ENCODE peak calls at places on chromosome 1, in ten cellular contexts. I is psoas muscle, O is cardiac fibroblast, Z is foreskin fibroblast, Y is mucosa of descending colon, X is astrocyte of the spinal cord, T is dorsolateral prefrontal cortex, H is neural progenitor cell, N is kidney epithelial cell, Q is left ventricle myocardium inferior. L is an unnamed sample.

GRCh38 chr1:186220101-186220500 is 155.0 kb downstream of the TPR start:
- DNase-seq in O (no peak), Z (no peak), H (no peak), T (no peak), Q (no peak), N (no peak), Y (no peak), X (no peak), I (no peak), L (no peak)

GRCh38 chr1:78170845-78171244 is 125.1 kb downstream of the GIPC2 start:
- DNase-seq in T (no peak), O (no peak), N (no peak), I (no peak), X (no peak), Z (peak), Q (no peak), Y (no peak), H (no peak), L (no peak)

GRCh38 chr1:109933856-109934711 is 23.4 kb downstream of the CSF1 start:
- DNase-seq in O (peak), T (no peak), Y (peak), H (no peak), Z (peak), I (no peak), Q (no peak), N (peak), X (peak), L (peak)

GRCh38 chr1:52662645-52663313 is 29.8 kb downstream of the SHISAL2A start:
- DNase-seq in Y (no peak), T (no peak), N (peak), O (peak), Q (no peak), H (peak), X (peak), Z (peak), I (no peak), L (no peak)

GRCh38 chr1:53062731-53063591 is 948 bp downstream of the PODN start:
- DNase-seq in T (no peak), X (no peak), O (no peak), N (no peak), I (no peak), Q (peak), Z (no peak), Y (no peak), H (peak), L (no peak)

GRCh38 chr1:21823206-21823979 is 11.3 kb downstream of the LDLRAD2 start:
- DNase-seq in Y (no peak), O (no peak), Z (no peak), X (no peak), Q (no peak), H (no peak), T (no peak), N (no peak), I (peak), L (no peak)

GRCh38 chr1:59697138-59697811 is 117.5 kb upstream of the HOOK1 start:
- DNase-seq in T (no peak), Z (no peak), N (no peak), Y (no peak), I (no peak), O (no peak), H (no peak), X (no peak), Q (no peak), L (no peak)

GRCh38 chr1:79679916-79680315 is 673.4 kb upstream of the ADGRL4 start:
- DNase-seq in Q (no peak), Y (no peak), T (no peak), Z (no peak), O (no peak), N (no peak), H (no peak), X (no peak), I (no peak), L (no peak)

GRCh38 chr1:169925505-169926482 is 32.1 kb upstream of the SCYL3 start:
- DNase-seq in H (peak), O (no peak), Q (no peak), N (no peak), X (no peak), Z (no peak), I (no peak), Y (no peak), T (no peak), L (no peak)

GRCh38 chr1:38296047-38296446 is 249.5 kb upstream of the POU3F1 start:
- DNase-seq in Z (no peak), X (no peak), H (no peak), Y (no peak), Q (no peak), T (no peak), O (no peak), I (no peak), N (no peak), L (no peak)

GRCh38 chr1:7703321-7704213 is 67.5 kb upstream of the VAMP3 start:
- DNase-seq in O (no peak), Q (peak), Y (peak), Z (no peak), I (no peak), X (no peak), N (no peak), H (peak), T (no peak), L (no peak)

GRCh38 chr1:203099760-203100159 is 13.9 kb upstream of the MYOG start:
- DNase-seq in Y (no peak), N (no peak), X (no peak), Q (no peak), H (no peak), T (no peak), O (no peak), I (no peak), Z (no peak), L (no peak)
- TF ChIP-seq CTCF in Y (no peak), N (no peak), X (no peak), Q (no peak), H (no peak), T (no peak), O (no peak), I (no peak), Z (no peak), L (no peak)

GRCh38 chr1:172399369-172400072 is 21.0 kb upstream of the C1orf105 start:
- DNase-seq in I (peak), Y (peak), O (peak), H (peak), X (peak), Q (peak), N (peak), Z (peak), T (peak), L (peak)
- H3K4me3 ChIP-seq in I (peak), Y (no peak), O (no peak), H (no peak), X (no peak), Q (peak), N (no peak), Z (no peak), T (peak), L (no peak)

GRCh38 chr1:29707796-29708195 is 471.5 kb downstream of the PTPRU start:
- DNase-seq in X (no peak), N (no peak), Q (no peak), Y (no peak), H (no peak), T (no peak), Z (no peak), O (no peak), I (peak), L (no peak)

GRCh38 chr1:29706936-29707335 is 470.6 kb downstream of the PTPRU start:
- DNase-seq in Q (no peak), Y (no peak), I (peak), Z (peak), O (peak), X (peak), H (peak), T (no peak), N (no peak), L (no peak)

GRCh38 chr1:29700522-29700921 is 464.2 kb downstream of the PTPRU start:
- DNase-seq in Z (peak), N (no peak), Q (no peak), O (no peak), I (peak), X (no peak), T (no peak), H (no peak), Y (no peak), L (no peak)

GRCh38 chr1:29704430-29704829 is 468.1 kb downstream of the PTPRU start:
- DNase-seq in I (peak), Z (no peak), X (no peak), Y (no peak), T (no peak), Q (no peak), O (no peak), N (no peak), H (no peak), L (no peak)

GRCh38 chr1:29703596-29703995 is 467.3 kb downstream of the PTPRU start:
- DNase-seq in X (peak), Y (no peak), N (no peak), Z (peak), H (peak), Q (no peak), O (peak), T (peak), I (peak), L (no peak)
- TF ChIP-seq CTCF in X (peak), Y (no peak), N (peak), Z (peak), H (peak), Q (peak), O (peak), T (peak), I (peak), L (peak)

GRCh38 chr1:223748405-223748772 is 36.0 kb downstream of the CAPN2 start:
- DNase-seq in X (peak), Q (no peak), H (no peak), O (peak), N (no peak), Y (no peak), I (peak), T (no peak), Z (peak), L (no peak)
- H3K4me3 ChIP-seq in X (peak), Q (peak), H (peak), O (no peak), N (no peak), Y (no peak), I (peak), T (peak), Z (no peak), L (peak)

DNA sequence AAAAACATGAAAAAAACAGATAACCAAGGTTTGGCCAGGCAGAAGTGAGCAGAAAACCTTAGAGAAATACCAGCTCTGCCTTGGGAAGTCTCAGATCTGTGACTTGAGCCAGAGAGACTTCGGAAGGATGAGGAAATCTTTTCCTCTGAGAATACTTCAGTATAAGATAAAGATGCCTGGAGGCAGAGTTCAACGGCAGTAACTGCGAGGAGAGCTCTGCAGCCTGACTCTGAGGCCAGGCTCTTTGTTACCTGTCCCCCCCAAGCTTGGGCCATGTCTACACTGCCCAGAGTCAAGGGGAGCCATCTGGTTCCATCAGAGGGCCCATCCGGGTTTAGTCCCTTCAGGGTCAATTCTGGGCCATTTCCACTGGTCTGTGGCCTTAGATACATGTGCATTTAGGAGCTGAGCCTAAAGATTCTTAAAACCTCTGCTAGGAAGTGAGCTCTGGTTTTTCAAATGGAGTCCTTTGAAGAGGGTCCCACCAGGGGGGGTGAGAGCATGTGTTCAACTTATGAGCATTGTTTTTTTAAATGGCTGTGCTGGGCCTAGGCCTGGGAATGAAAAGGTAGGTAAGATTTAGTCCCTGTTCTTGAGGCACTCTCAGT is 8.7 kb downstream of the KIRREL1 start:
- DNase-seq in Y (no peak), N (no peak), Z (peak), O (peak), T (no peak), Q (no peak), X (no peak), I (no peak), H (peak), L (no peak)
- TF ChIP-seq CTCF in Y (no peak), N (no peak), Z (peak), O (no peak), T (no peak), Q (no peak), X (peak), I (no peak), H (no peak), L (peak)

L was measured in astrocyte of the cerebellum.